ENCODE peak calls at places on chromosome 21, in five cellular contexts. F, P, L, J and N are unnamed samples.
A peak's percentile ranks its signal among the peaks of the same experiment; 100 is the strongest.

GRCh38 chr21:39587376-39587775 is 25.4 kb upstream of the B3GALT5 start:
- DNase-seq in F (no peak), P (no peak), L (no peak), J (no peak), N (no peak)

GRCh38 chr21:31665397-31665796 is 5.9 kb downstream of the SOD1 start:
- DNase-seq in F (no peak), P (peak; percentile 53), L (no peak), J (no peak), N (no peak)

GRCh38 chr21:38861989-38862683 is 56.4 kb downstream of the ETS2 start:
- DNase-seq in F (no peak), P (no peak), L (no peak), J (no peak), N (no peak)

GRCh38 chr21:33541105-33541711 is 709 bp downstream of the GART start:
- DNase-seq in F (no peak), P (no peak), L (no peak), J (no peak), N (no peak)

GRCh38 chr21:39707316-39707715 is 37.7 kb upstream of the IGSF5 start:
- DNase-seq in F (no peak), P (no peak), L (no peak), J (no peak), N (no peak)

GRCh38 chr21:38289697-38290096 is 32.9 kb downstream of the KCNJ15 start:
- DNase-seq in F (no peak), P (peak; percentile 59), L (peak; percentile 80), J (no peak), N (peak; percentile 23)

GRCh38 chr21:27423073-27423472 is 456.2 kb upstream of the ADAMTS5 start:
- DNase-seq in F (peak; percentile 85), P (peak; percentile 40), L (no peak), J (peak; percentile 43), N (peak; percentile 79)

GRCh38 chr21:18244721-18245486 is at the start of gene CHODL:
- DNase-seq in F (no peak), P (no peak), L (no peak), J (peak; percentile 78), N (peak; percentile 66)

GRCh38 chr21:34073749-34074282 is 438 bp downstream of the MRPS6 start:
- DNase-seq in F (no peak), P (peak; percentile 35), L (peak; percentile 61), J (peak; percentile 91), N (peak; percentile 55)

GRCh38 chr21:35039595-35040291 is 9.4 kb downstream of the RUNX1 start:
- DNase-seq in F (no peak), P (no peak), L (no peak), J (no peak), N (no peak)

GRCh38 chr21:14880922-14881321 is 183.9 kb downstream of the NRIP1 start:
- DNase-seq in F (no peak), P (no peak), L (no peak), J (no peak), N (no peak)

GRCh38 chr21:34794686-34795085 is 125.9 kb downstream of the CLIC6 start:
- DNase-seq in F (no peak), P (no peak), L (no peak), J (no peak), N (no peak)

GRCh38 chr21:23162213-23162946 is 2164.2 kb downstream of the NCAM2 start:
- DNase-seq in F (no peak), P (no peak), L (no peak), J (no peak), N (no peak)

GRCh38 chr21:42760361-42760970 is 107.0 kb downstream of the PDE9A start:
- DNase-seq in F (no peak), P (no peak), L (peak; percentile 30), J (peak; percentile 71), N (no peak)

GRCh38 chr21:36910581-36911307 is 55.7 kb downstream of the HLCS start:
- DNase-seq in F (no peak), P (no peak), L (no peak), J (no peak), N (peak; percentile 77)

GRCh38 chr21:28100366-28100765 is 892.3 kb downstream of the LTN1 start:
- DNase-seq in F (no peak), P (no peak), L (no peak), J (no peak), N (no peak)

GRCh38 chr21:36640260-36641244 is 58.4 kb upstream of the SIM2 start:
- DNase-seq in F (no peak), P (no peak), L (no peak), J (no peak), N (no peak)

GRCh38 chr21:33135925-33136324 is 66.0 kb downstream of the OLIG1 start:
- DNase-seq in F (no peak), P (no peak), L (no peak), J (no peak), N (no peak)

GRCh38 chr21:33761104-33762036 is 119.1 kb downstream of the ITSN1 start:
- DNase-seq in F (no peak), P (peak; percentile 52), L (no peak), J (no peak), N (no peak)

GRCh38 chr21:21297211-21297610 is 299.0 kb downstream of the NCAM2 start:
- DNase-seq in F (no peak), P (no peak), L (no peak), J (no peak), N (no peak)

GRCh38 chr21:35398366-35398982 is 349.4 kb upstream of the RUNX1 start:
- DNase-seq in F (no peak), P (no peak), L (no peak), J (no peak), N (no peak)

GRCh38 chr21:16541366-16541765 is 811.6 kb downstream of the USP25 start:
- DNase-seq in F (no peak), P (no peak), L (no peak), J (no peak), N (no peak)

GRCh38 chr21:33396966-33397365 is 6.2 kb upstream of the IFNGR2 start:
- DNase-seq in F (no peak), P (no peak), L (no peak), J (no peak), N (peak; percentile 52)

GRCh38 chr21:37592496-37592895 is 225.9 kb downstream of the DYRK1A start:
- DNase-seq in F (no peak), P (no peak), L (no peak), J (no peak), N (no peak)

GRCh38 chr21:34514576-34515135 is 2.6 kb upstream of the KCNE1 start:
- DNase-seq in F (no peak), P (no peak), L (no peak), J (no peak), N (no peak)

GRCh38 chr21:46483300-46484295 is 24.9 kb downstream of the DIP2A start:
- DNase-seq in F (no peak), P (no peak), L (no peak), J (no peak), N (no peak)

GRCh38 chr21:26965567-26966359 is 1.1 kb downstream of the ADAMTS5 start:
- DNase-seq in F (peak; percentile 81), P (no peak), L (peak; percentile 47), J (peak; percentile 75), N (peak; percentile 75)

GRCh38 chr21:40254540-40255455 is 387.6 kb downstream of the PCP4 start:
- DNase-seq in F (no peak), P (peak; percentile 24), L (no peak), J (no peak), N (no peak)

GRCh38 chr21:32412998-32413504 is 545 bp downstream of the EVA1C start:
- DNase-seq in F (no peak), P (no peak), L (peak; percentile 80), J (peak; percentile 84), N (peak; percentile 71)

GRCh38 chr21:29133796-29134195 is 3.4 kb downstream of the MAP3K7CL start:
- DNase-seq in F (no peak), P (no peak), L (no peak), J (no peak), N (no peak)

GRCh38 chr21:29133241-29133640 is 2.8 kb downstream of the MAP3K7CL start:
- DNase-seq in F (no peak), P (no peak), L (no peak), J (no peak), N (no peak)

GRCh38 chr21:29135481-29135880 is 5.0 kb downstream of the MAP3K7CL start:
- DNase-seq in F (no peak), P (no peak), L (no peak), J (no peak), N (no peak)

GRCh38 chr21:29125979-29126378 is 4.5 kb upstream of the MAP3K7CL start:
- DNase-seq in F (no peak), P (no peak), L (no peak), J (no peak), N (no peak)

GRCh38 chr21:29130234-29130993 is at the start of gene MAP3K7CL:
- DNase-seq in F (peak; percentile 83), P (peak; percentile 47), L (no peak), J (no peak), N (peak; percentile 76)
- H3K4me3 ChIP-seq in F (no peak within 1 kb of the TSS), P (no peak within 1 kb of the TSS), L (no peak within 1 kb of the TSS), J (no peak within 1 kb of the TSS), N (no peak within 1 kb of the TSS)

DNA sequence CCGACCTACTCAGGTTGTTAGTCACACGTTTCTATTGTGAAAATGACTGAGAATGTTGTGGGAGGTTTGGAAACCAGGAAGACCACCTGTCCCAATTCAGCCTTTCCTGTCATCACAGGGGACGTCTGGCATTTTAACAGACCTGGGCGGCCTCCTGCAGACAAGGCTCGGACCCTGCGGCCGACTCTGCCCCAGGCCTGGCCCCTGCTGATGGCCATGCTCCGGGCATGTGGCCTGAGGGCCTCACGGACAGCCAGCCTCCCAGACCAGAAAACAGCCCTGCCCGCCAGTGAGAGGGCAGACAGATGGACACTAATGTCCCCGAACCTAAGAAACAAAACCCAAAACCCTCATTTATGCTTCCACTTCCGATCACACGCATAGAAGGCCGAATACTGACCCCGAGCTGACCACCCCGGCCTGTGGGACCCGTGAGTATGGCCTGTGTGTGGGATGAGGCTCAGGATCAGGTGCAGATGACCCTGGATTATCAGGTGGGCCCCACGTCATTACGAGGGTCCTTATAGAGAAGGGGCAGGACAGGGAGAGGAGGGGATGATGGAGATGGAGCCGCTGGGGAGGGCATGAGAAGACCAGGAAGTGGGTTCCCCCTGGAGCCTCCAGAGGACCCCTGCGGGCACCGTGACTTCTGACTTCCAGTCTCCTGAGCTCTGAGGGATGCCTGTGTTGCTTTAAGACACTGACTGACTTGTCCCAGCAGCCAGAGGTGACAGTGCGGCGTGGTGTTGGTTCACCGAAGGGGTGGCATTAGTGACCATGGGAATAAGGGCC is 9.6 kb downstream of the COL18A1 start:
- DNase-seq in F (no peak), P (no peak), L (peak; percentile 28), J (peak; percentile 70), N (peak; percentile 58)
- H3K4me1 ChIP-seq in F (peaks cover 26% of the 10 kb centered on the region), P (peaks cover 41% of the 10 kb centered on the region), L (peaks cover 7% of the 10 kb centered on the region), J (no peaks in the 10 kb centered on the region), N (peaks cover 7% of the 10 kb centered on the region)

GRCh38 chr21:41715649-41716321 is 51.1 kb downstream of the RIPK4 start:
- DNase-seq in F (no peak), P (no peak), L (no peak), J (no peak), N (no peak)

GRCh38 chr21:41711416-41712023 is 55.3 kb downstream of the RIPK4 start:
- DNase-seq in F (no peak), P (no peak), L (no peak), J (no peak), N (no peak)

GRCh38 chr21:41712201-41712600 is 54.7 kb downstream of the RIPK4 start:
- DNase-seq in F (no peak), P (no peak), L (no peak), J (no peak), N (no peak)

GRCh38 chr21:41712730-41713129 is 54.1 kb downstream of the RIPK4 start:
- DNase-seq in F (no peak), P (no peak), L (no peak), J (no peak), N (no peak)

GRCh38 chr21:41713495-41714281 is 53.2 kb downstream of the RIPK4 start:
- DNase-seq in F (no peak), P (no peak), L (no peak), J (no peak), N (no peak)
- H3K27me3 ChIP-seq in F (peaks cover 49% of the 10 kb centered on the region), P (no peaks in the 10 kb centered on the region), L (peaks cover 52% of the 10 kb centered on the region), J (peaks cover 61% of the 10 kb centered on the region), N (no peaks in the 10 kb centered on the region)

GRCh38 chr21:44919913-44920693 is 596 bp downstream of the ITGB2 start:
- DNase-seq in F (no peak), P (no peak), L (peak; percentile 42), J (peak; percentile 73), N (no peak)
- H3K4me3 ChIP-seq in F (peak overlapping the region; percentile 35), P (no peak overlapping the region), L (peak overlapping the region; percentile 58), J (peak overlapping the region; percentile 80), N (peak overlapping the region; percentile 6)